ENCODE peak calls at places on chromosome 2, in five cellular contexts. A is esophagus squamous epithelium, J is stomach, M is GM12892, S is IMR-90. F is an unnamed sample.

GRCh38 chr2:152383702-152384101 is 48.7 kb downstream of the FMNL2 start:
- DNase-seq in M (no peak), A (no peak), J (no peak), S (peak), F (no peak)

GRCh38 chr2:168649105-168649504 is 153.3 kb upstream of the NOSTRIN start:
- DNase-seq in M (no peak), A (no peak), S (no peak), J (no peak), F (no peak)

GRCh38 chr2:12734914-12735654 is 18.3 kb downstream of the TRIB2 start:
- DNase-seq in S (no peak), J (no peak), M (no peak), A (no peak), F (no peak)

GRCh38 chr2:200131307-200131706 is 175.2 kb upstream of the SPATS2L start:
- DNase-seq in S (no peak), M (no peak), J (no peak), A (no peak), F (no peak)

GRCh38 chr2:20333738-20334137 is 16.9 kb downstream of the PUM2 start:
- DNase-seq in M (no peak), A (no peak), S (no peak), J (no peak), F (no peak)

GRCh38 chr2:144663217-144663616 is 143.3 kb upstream of the ZEB2 start:
- DNase-seq in J (no peak), A (no peak), M (no peak), S (no peak), F (no peak)

GRCh38 chr2:25301453-25302352 is 40.0 kb downstream of the DNMT3A start:
- DNase-seq in M (peak), A (no peak), J (no peak), S (peak), F (peak)

GRCh38 chr2:45674035-45674791 is 22.7 kb downstream of the PRKCE start:
- DNase-seq in A (no peak), J (no peak), S (peak), M (no peak), F (no peak)

GRCh38 chr2:84768840-84769239 is 112.0 kb downstream of the TRABD2A start:
- DNase-seq in S (no peak), A (no peak), M (no peak), J (no peak), F (no peak)

GRCh38 chr2:43676322-43677050 is at the start of gene C1GALT1C1L:
- DNase-seq in M (no peak), S (peak), A (no peak), J (peak), F (peak)

GRCh38 chr2:161710131-161710915 is 86.1 kb downstream of the SLC4A10 start:
- DNase-seq in A (no peak), S (no peak), J (no peak), M (no peak), F (no peak)

GRCh38 chr2:48423376-48423775 is 106.6 kb upstream of the STON1 start:
- DNase-seq in A (no peak), J (no peak), S (peak), M (no peak), F (no peak)

GRCh38 chr2:46471-47345 is at the start of gene FAM110C:
- DNase-seq in J (peak), S (no peak), A (no peak), M (no peak), F (no peak)

GRCh38 chr2:63424329-63425078 is 163.8 kb downstream of the WDPCP start:
- DNase-seq in A (no peak), J (no peak), M (no peak), S (peak), F (peak)

GRCh38 chr2:26722328-26722727 is 29.8 kb downstream of the KCNK3 start:
- DNase-seq in A (no peak), M (no peak), J (no peak), S (no peak), F (no peak)

GRCh38 chr2:26722911-26723310 is 30.4 kb downstream of the KCNK3 start:
- DNase-seq in J (no peak), S (no peak), M (no peak), A (no peak), F (no peak)

GRCh38 chr2:26720322-26721166 is 28.0 kb downstream of the KCNK3 start:
- DNase-seq in J (peak), M (no peak), A (no peak), S (peak), F (peak)

GRCh38 chr2:26723475-26723874 is 31.0 kb downstream of the KCNK3 start:
- DNase-seq in J (no peak), S (no peak), A (no peak), M (no peak), F (no peak)

GRCh38 chr2:26721267-26722032 is 28.9 kb downstream of the KCNK3 start:
- DNase-seq in A (no peak), S (no peak), J (peak), M (no peak), F (no peak)
- TF ChIP-seq POLR2A in A (no peak), S (no peak), J (no peak), M (no peak), F (no peak)

GRCh38 chr2:64652231-64653173 is 1.2 kb downstream of the SERTAD2 start:
- DNase-seq in M (no peak), S (peak), J (no peak), A (no peak), F (peak)
- TF ChIP-seq POLR2A in M (no peak), S (no peak), J (no peak), A (no peak), F (no peak)

DNA sequence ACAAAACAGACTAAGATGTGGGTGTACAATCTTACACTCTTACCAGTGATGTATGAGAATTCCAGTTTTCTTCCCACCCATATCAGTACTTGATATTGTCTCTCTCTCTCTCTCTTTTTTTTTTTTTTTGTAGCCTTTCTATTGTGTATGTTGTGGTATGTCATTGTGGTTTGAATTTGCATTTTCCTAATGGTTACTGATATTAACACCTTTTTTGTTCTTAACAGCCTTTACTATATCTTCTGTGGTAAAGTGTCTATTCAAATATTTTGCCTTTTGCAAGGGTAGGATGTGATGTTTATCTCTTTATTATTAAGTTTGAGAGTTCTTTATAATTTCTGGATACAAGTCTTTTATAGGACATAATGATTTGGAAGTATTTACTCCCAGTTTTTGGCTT is 10.2 kb upstream of the MAP2 start:
- DNase-seq in S (no peak), J (no peak), A (no peak), M (no peak), F (no peak)
- TF ChIP-seq POLR2A in S (no peak), J (no peak), A (no peak), M (no peak), F (no peak)

GRCh38 chr2:69643602-69644505 is at the start of gene AAK1:
- DNase-seq in A (peak), S (peak), M (peak), J (peak), F (peak)

GRCh38 chr2:69645026-69645425 is 1.5 kb upstream of the AAK1 start:
- DNase-seq in J (no peak), M (no peak), S (no peak), A (no peak), F (no peak)

GRCh38 chr2:69641887-69642708 is 1.4 kb downstream of the AAK1 start:
- DNase-seq in J (no peak), M (no peak), A (no peak), S (no peak), F (no peak)

GRCh38 chr2:69644506-69644979 is 1.0 kb upstream of the AAK1 start:
- DNase-seq in A (no peak), J (no peak), S (no peak), M (no peak), F (no peak)

GRCh38 chr2:69642709-69643601 is 584 bp downstream of the AAK1 start:
- DNase-seq in A (no peak), J (no peak), S (peak), M (no peak), F (peak)
- TF ChIP-seq POLR2A in A (no peak), J (no peak), S (no peak), M (no peak), F (peak)

DNA sequence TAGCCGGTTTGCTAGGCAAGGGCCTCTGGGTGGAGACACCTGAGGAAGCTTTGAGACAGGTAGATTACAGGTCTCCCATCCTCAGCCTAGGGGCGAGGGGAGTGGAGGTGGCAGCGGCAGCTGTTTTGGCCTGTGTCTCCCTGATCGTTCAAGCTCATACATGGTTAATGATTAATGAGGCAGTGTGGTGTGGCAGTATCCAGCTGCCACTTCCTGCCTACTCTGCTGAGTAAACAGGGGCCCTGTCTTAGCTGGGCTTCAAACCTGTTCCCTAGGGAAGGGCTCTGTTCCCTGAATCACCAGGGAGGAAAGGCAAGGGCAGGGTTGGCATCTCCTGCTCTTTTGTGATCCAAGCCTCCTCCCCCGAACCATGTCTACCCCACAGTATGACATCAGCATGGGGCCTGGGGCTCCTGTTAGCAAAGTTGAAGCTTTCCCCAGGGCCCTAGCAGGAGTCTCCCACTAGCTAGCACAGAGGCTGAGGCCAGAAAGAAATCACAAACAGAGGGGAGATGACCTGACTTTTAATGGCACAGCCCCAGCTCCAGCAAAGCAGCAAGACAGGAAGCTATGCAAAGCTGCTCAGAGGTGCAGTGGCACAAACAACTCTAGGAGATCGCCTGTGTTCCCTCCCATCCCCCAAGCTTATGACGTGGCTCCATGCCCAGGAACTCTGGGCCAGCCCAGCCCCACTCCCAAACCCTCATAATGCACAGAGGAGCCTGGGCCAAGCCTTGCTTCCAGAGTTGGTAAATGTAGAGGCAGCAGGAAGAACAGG is 3.7 kb upstream of the TUBA4B start:
- DNase-seq in A (no peak), J (peak), S (peak), M (no peak), F (peak)
- TF ChIP-seq POLR2A in A (no peak), J (no peak), S (peak), M (peak), F (no peak)

GRCh38 chr2:118565301-118565700 is 282.1 kb downstream of the EN1 start:
- DNase-seq in S (no peak), A (no peak), M (no peak), J (no peak), F (no peak)
- TF ChIP-seq POLR2A in S (no peak), A (no peak), M (no peak), J (no peak), F (no peak)

GRCh38 chr2:189762551-189763298 is at the start of gene OSGEPL1:
- DNase-seq in A (peak), S (peak), J (peak), M (peak), F (peak)
- TF ChIP-seq POLR2A in A (no peak), S (peak), J (no peak), M (peak), F (peak)

GRCh38 chr2:237475704-237476107 is 11.3 kb upstream of the MLPH start:
- DNase-seq in A (no peak), J (no peak), M (no peak), S (peak), F (peak)

GRCh38 chr2:237474511-237474911 is 12.5 kb upstream of the MLPH start:
- DNase-seq in J (no peak), S (no peak), M (no peak), A (no peak), F (no peak)

GRCh38 chr2:237472909-237473308 is 14.1 kb upstream of the MLPH start:
- DNase-seq in A (no peak), J (no peak), S (no peak), M (no peak), F (no peak)

GRCh38 chr2:237473474-237474453 is 13.3 kb upstream of the MLPH start:
- DNase-seq in S (peak), A (no peak), M (no peak), J (no peak), F (peak)

GRCh38 chr2:237474931-237475703 is 11.9 kb upstream of the MLPH start:
- DNase-seq in A (no peak), S (peak), M (peak), J (peak), F (peak)
- TF ChIP-seq POLR2A in A (peak), S (peak), M (no peak), J (no peak), F (peak)

GRCh38 chr2:74653985-74654882 is at the start of gene SEMA4F:
- DNase-seq in A (peak), M (peak), S (peak), J (peak), F (peak)
- TF ChIP-seq POLR2A in A (no peak), M (peak), S (no peak), J (no peak), F (peak)

GRCh38 chr2:41204315-41204714 is 752.4 kb upstream of the SLC8A1 start:
- DNase-seq in A (no peak), M (no peak), S (no peak), J (no peak), F (no peak)
- TF ChIP-seq POLR2A in A (no peak), M (no peak), S (no peak), J (no peak), F (no peak)

F was measured in H54.